ENCODE peak calls at places on chromosomes 2 and 18, in ten cellular contexts. X is DND-41; I is B cell; G is EL; W is RCC 7860; T is head of caudate nucleus; V is T-helper 2 cell; O is brain microvascular endothelial cell; F is activated CD8-positive, alpha-beta memory T cell treated with anti-CD3 and anti-CD28 coated beads for 24 hours; S is amniotic stem cell. Q is an unnamed sample.

GRCh38 chr2:20091305-20091991 is 40.0 kb upstream of the LAPTM4A start:
- DNase-seq in V (no peak), T (no peak), I (peak), F (no peak), S (peak), O (peak), W (peak), G (peak), X (no peak), Q (no peak)

GRCh38 chr2:94999431-94999883 is 26.1 kb upstream of the MAL start:
- DNase-seq in W (no peak), G (no peak), V (no peak), F (no peak), I (no peak), O (no peak), X (no peak), T (no peak), S (no peak), Q (no peak)

GRCh38 chr2:121427187-121427689 is 103.4 kb upstream of the RNU4ATAC start:
- DNase-seq in S (no peak), X (no peak), G (no peak), T (no peak), I (no peak), O (no peak), V (no peak), F (no peak), W (no peak), Q (no peak)

GRCh38 chr2:173881466-173881865 is 83.7 kb downstream of the SP3 start:
- DNase-seq in F (no peak), W (no peak), I (no peak), T (peak), G (no peak), V (no peak), X (no peak), O (no peak), S (no peak), Q (no peak)

GRCh38 chr2:239445771-239446524 is 45.1 kb upstream of the HDAC4 start:
- DNase-seq in G (no peak), O (no peak), F (no peak), I (no peak), T (peak), X (no peak), V (no peak), S (no peak), W (no peak), Q (no peak)

GRCh38 chr2:30371772-30372373 is 75.2 kb upstream of the LCLAT1 start:
- DNase-seq in W (no peak), V (no peak), S (no peak), I (no peak), T (no peak), X (no peak), O (no peak), F (no peak), G (peak), Q (no peak)

GRCh38 chr2:12050381-12050780 is 303.9 kb downstream of the LPIN1 start:
- DNase-seq in X (peak), I (no peak), V (no peak), F (no peak), G (peak), O (peak), S (peak), T (no peak), W (no peak), Q (no peak)

GRCh38 chr2:217795706-217796465 is 206.9 kb downstream of the TNS1 start:
- DNase-seq in I (no peak), F (peak), O (no peak), X (no peak), S (no peak), T (no peak), G (no peak), V (no peak), W (no peak), Q (no peak)

GRCh38 chr18:50619833-50620232 is 59.9 kb downstream of the MAPK4 start:
- DNase-seq in T (no peak), G (no peak), W (no peak), X (no peak), O (no peak), F (no peak), I (no peak), S (no peak), V (no peak), Q (no peak)

GRCh38 chr2:172928754-172929153 is 146.9 kb upstream of the MAP3K20 start:
- DNase-seq in F (no peak), X (no peak), S (no peak), I (no peak), G (peak), T (no peak), V (no peak), O (peak), W (no peak), Q (no peak)

GRCh38 chr2:104434363-104434792 is 419.5 kb upstream of the POU3F3 start:
- DNase-seq in F (no peak), W (peak), V (no peak), O (no peak), X (no peak), T (peak), I (no peak), S (no peak), G (no peak), Q (no peak)

GRCh38 chr2:16130906-16131400 is 190.6 kb downstream of the MYCN start:
- DNase-seq in V (no peak), X (no peak), F (no peak), W (no peak), O (no peak), S (no peak), G (no peak), I (no peak), T (no peak), Q (no peak)

GRCh38 chr2:101558740-101559508 is 84.0 kb upstream of the RFX8 start:
- DNase-seq in F (no peak), G (peak), T (no peak), V (no peak), S (no peak), O (peak), X (no peak), I (no peak), W (no peak), Q (no peak)

GRCh38 chr2:237060518-237061312 is 25.0 kb upstream of the COPS8 start:
- DNase-seq in X (peak), S (peak), O (peak), V (no peak), T (peak), G (peak), I (no peak), F (no peak), W (peak), Q (no peak)

GRCh38 chr18:23572012-23572411 is 14.3 kb downstream of the NPC1 start:
- DNase-seq in V (no peak), F (no peak), X (no peak), G (no peak), W (no peak), I (no peak), S (no peak), O (no peak), T (no peak), Q (no peak)

GRCh38 chr2:54185105-54185504 is 69.7 kb downstream of the ACYP2 start:
- DNase-seq in V (no peak), I (no peak), G (no peak), F (no peak), S (no peak), O (no peak), T (no peak), W (no peak), X (no peak), Q (no peak)

GRCh38 chr2:96927420-96928171 is 57.7 kb upstream of the SEMA4C start:
- DNase-seq in S (no peak), F (no peak), W (no peak), X (no peak), I (no peak), T (peak), O (no peak), G (peak), V (no peak), Q (no peak)

GRCh38 chr2:85445316-85446295 is 27.1 kb downstream of the SH2D6 start:
- DNase-seq in T (no peak), X (peak), O (no peak), G (peak), W (no peak), S (no peak), I (no peak), F (no peak), V (no peak), Q (no peak)

GRCh38 chr2:130743278-130743677 is 12.1 kb upstream of the AMER3 start:
- DNase-seq in O (no peak), G (no peak), I (no peak), V (no peak), S (no peak), T (no peak), F (no peak), X (no peak), W (no peak), Q (no peak)

GRCh38 chr2:172864182-172864581 is 128.5 kb downstream of the RAPGEF4 start:
- DNase-seq in V (no peak), O (peak), W (no peak), T (peak), X (peak), I (no peak), F (no peak), S (no peak), G (peak), Q (peak)

GRCh38 chr2:288002-288742 is at the start of gene ALKAL2:
- DNase-seq in V (no peak), I (peak), T (no peak), X (no peak), W (no peak), O (no peak), G (no peak), F (peak), S (no peak), Q (peak)

GRCh38 chr2:99808801-99809200 is 319.0 kb upstream of the REV1 start:
- DNase-seq in W (no peak), V (no peak), T (no peak), G (no peak), F (no peak), S (no peak), X (no peak), I (no peak), O (no peak), Q (no peak)

GRCh38 chr2:220892018-220892634 is 680.0 kb downstream of the EPHA4 start:
- DNase-seq in O (no peak), V (no peak), I (no peak), G (no peak), X (no peak), F (no peak), T (no peak), W (no peak), S (no peak), Q (no peak)

GRCh38 chr2:19844750-19845149 is 57.0 kb downstream of the TTC32 start:
- DNase-seq in F (no peak), T (no peak), O (no peak), X (no peak), I (no peak), V (no peak), G (no peak), S (no peak), W (no peak), Q (no peak)

Q was measured in activated naive CD8-positive, alpha-beta T cell treated with anti-CD3 and anti-CD28 coated beads, Interleukin-2, amount 10 ng/mL, durations not matched to agents 7 days and 5 days.